ENCODE peak calls at places on chromosomes 16 and 17, in ten cellular contexts. I, W, Q, J, M, S, U, K, D and Y are unnamed samples.

GRCh38 chr16:27761816-27762215 is 211.9 kb downstream of the KATNIP start:
- DNase-seq in D (no peak), M (no peak), I (no peak), W (no peak), K (no peak), Q (no peak), S (no peak), U (no peak), J (no peak), Y (no peak)

GRCh38 chr16:69399361-69399760 is 13.6 kb upstream of the TERF2 start:
- DNase-seq in J (no peak), I (no peak), D (no peak), K (no peak), M (no peak), W (no peak), Q (no peak), S (no peak), U (no peak), Y (no peak)

GRCh38 chr17:77331161-77331864 is 190.5 kb downstream of the SEC14L1 start:
- DNase-seq in I (no peak), K (peak), S (peak), Q (peak), U (peak), W (peak), M (peak), D (peak), J (no peak), Y (peak)

GRCh38 chr17:21134559-21134958 is 7.8 kb downstream of the DHRS7B start:
- DNase-seq in K (no peak), Q (no peak), S (no peak), U (no peak), J (no peak), M (no peak), W (no peak), I (no peak), D (no peak), Y (no peak)

GRCh38 chr17:33012522-33013033 is 20.9 kb downstream of the SPACA3 start:
- DNase-seq in I (peak), K (no peak), S (no peak), Q (no peak), W (peak), U (no peak), M (no peak), J (peak), D (no peak), Y (no peak)

GRCh38 chr17:59074494-59074893 is 32.2 kb downstream of the TRIM37 start:
- DNase-seq in U (no peak), Q (no peak), S (no peak), D (no peak), K (no peak), W (no peak), M (no peak), I (peak), J (peak), Y (no peak)

GRCh38 chr17:60745544-60745943 is 67.9 kb downstream of the BCAS3 start:
- DNase-seq in J (no peak), M (no peak), Q (no peak), S (no peak), D (no peak), K (no peak), I (no peak), W (no peak), U (no peak), Y (no peak)

GRCh38 chr16:87531418-87531817 is 38.6 kb upstream of the ZCCHC14 start:
- DNase-seq in U (no peak), S (no peak), M (no peak), J (no peak), K (no peak), Q (no peak), W (no peak), D (no peak), I (no peak), Y (no peak)

GRCh38 chr16:82720414-82720813 is 93.6 kb downstream of the CDH13 start:
- DNase-seq in K (no peak), W (no peak), J (no peak), Q (no peak), M (no peak), S (no peak), U (no peak), I (no peak), D (no peak), Y (no peak)

GRCh38 chr16:58494981-58495860 is 4.7 kb upstream of the NDRG4 start:
- DNase-seq in D (peak), U (no peak), M (peak), W (no peak), K (peak), J (peak), I (peak), S (no peak), Q (peak), Y (peak)

GRCh38 chr17:6213859-6214258 is 143.7 kb downstream of the WSCD1 start:
- DNase-seq in W (peak), Q (no peak), I (no peak), S (no peak), M (no peak), U (no peak), D (no peak), K (no peak), J (no peak), Y (no peak)

GRCh38 chr16:24452724-24453123 is 86.6 kb upstream of the RBBP6 start:
- DNase-seq in D (no peak), I (no peak), W (no peak), Q (no peak), J (no peak), K (no peak), U (no peak), M (no peak), S (no peak), Y (no peak)

GRCh38 chr16:66856801-66857200 is 12.6 kb downstream of the CA7 start:
- DNase-seq in J (no peak), Q (no peak), S (no peak), W (no peak), M (no peak), U (no peak), K (no peak), I (no peak), D (no peak), Y (no peak)

GRCh38 chr16:12084436-12084835 is 107.9 kb downstream of the SNX29 start:
- DNase-seq in K (no peak), S (no peak), D (no peak), U (no peak), W (peak), J (no peak), Q (no peak), M (no peak), I (no peak), Y (no peak)

GRCh38 chr16:8257561-8257960 is 332.8 kb downstream of the TMEM114 start:
- DNase-seq in S (no peak), D (no peak), K (no peak), J (no peak), Q (no peak), W (no peak), I (no peak), U (no peak), M (no peak), Y (no peak)

GRCh38 chr17:13160281-13160680 is 142.5 kb upstream of the ELAC2 start:
- DNase-seq in M (no peak), U (no peak), W (no peak), I (no peak), J (no peak), D (no peak), S (no peak), Q (no peak), K (no peak), Y (no peak)

GRCh38 chr16:69187387-69187890 is 475 bp downstream of the SNTB2 start:
- DNase-seq in K (peak), W (peak), M (peak), Q (peak), J (no peak), D (peak), I (no peak), S (peak), U (no peak), Y (peak)

GRCh38 chr17:16073845-16074244 is 74.2 kb downstream of the TTC19 start:
- DNase-seq in M (no peak), W (no peak), D (no peak), J (no peak), I (no peak), K (no peak), U (no peak), S (no peak), Q (no peak), Y (no peak)

GRCh38 chr17:19409509-19409908 is 1.5 kb upstream of the RNF112 start:
- DNase-seq in W (no peak), S (no peak), D (no peak), K (no peak), Q (no peak), J (peak), I (peak), U (no peak), M (no peak), Y (no peak)

GRCh38 chr16:71610936-71611871 is 14.8 kb upstream of the MARVELD3 start:
- DNase-seq in K (peak), M (peak), Q (peak), I (no peak), W (peak), J (no peak), D (peak), S (peak), U (peak), Y (peak)

GRCh38 chr17:81859906-81860755 is at the start of gene P4HB:
- DNase-seq in K (no peak), D (peak), Q (no peak), I (no peak), W (no peak), U (no peak), S (no peak), M (no peak), J (no peak), Y (peak)

GRCh38 chr17:76843703-76844484 is 24.3 kb upstream of the MGAT5B start:
- DNase-seq in K (no peak), Q (no peak), M (no peak), D (no peak), I (no peak), U (no peak), S (no peak), W (no peak), J (no peak), Y (no peak)

GRCh38 chr17:65359016-65359415 is 202.4 kb downstream of the AXIN2 start:
- DNase-seq in W (no peak), U (no peak), M (no peak), D (no peak), Q (no peak), I (peak), J (peak), K (no peak), S (no peak), Y (no peak)

GRCh38 chr17:66829386-66829864 is 5.5 kb upstream of the CACNG5 start:
- DNase-seq in D (peak), K (peak), J (peak), U (peak), Q (no peak), S (no peak), I (peak), M (no peak), W (peak), Y (peak)

GRCh38 chr16:28186752-28187151 is 25.0 kb downstream of the XPO6 start:
- DNase-seq in I (no peak), K (no peak), Q (no peak), J (no peak), D (no peak), W (no peak), U (no peak), M (no peak), S (no peak), Y (no peak)

GRCh38 chr17:82800885-82801284 is 38.9 kb downstream of the ZNF750 start:
- DNase-seq in U (no peak), Q (no peak), I (no peak), W (no peak), M (no peak), D (no peak), K (no peak), S (no peak), J (no peak), Y (no peak)

GRCh38 chr16:72246423-72246822 is 74.5 kb upstream of the PMFBP1 start:
- DNase-seq in D (no peak), U (no peak), K (no peak), J (no peak), Q (no peak), I (no peak), M (no peak), S (no peak), W (no peak), Y (no peak)

GRCh38 chr17:17069849-17070248 is 27.6 kb downstream of the MPRIP start:
- DNase-seq in M (no peak), W (no peak), U (no peak), S (no peak), J (no peak), D (no peak), Q (no peak), I (no peak), K (no peak), Y (no peak)